ENCODE peak calls at places on chromosomes 13 and 19, in seven cellular contexts. One of them, this sample, is unnamed.

GRCh38 chr13:49821216-49821820 is 28.8 kb upstream of the KPNA3 start:
- DNase-seq in IMR-90: no peak
- DNase-seq in H9: no peak
- DNase-seq in upper lobe of right lung: no peak
- DNase-seq in uterus: no peak
- DNase-seq in HCT116: no peak
- DNase-seq in heart left ventricle: no peak
- DNase-seq in this sample: no peak

GRCh38 chr19:4980087-4980486 is 11.2 kb downstream of the KDM4B start:
- DNase-seq in IMR-90: no peak
- DNase-seq in H9: no peak
- DNase-seq in upper lobe of right lung: no peak
- DNase-seq in uterus: no peak
- DNase-seq in HCT116: no peak
- DNase-seq in heart left ventricle: no peak
- DNase-seq in this sample: no peak

GRCh38 chr19:5316138-5316537 is 24.5 kb downstream of the PTPRS start:
- DNase-seq in IMR-90: no peak
- DNase-seq in H9: no peak
- DNase-seq in upper lobe of right lung: no peak
- DNase-seq in uterus: no peak
- DNase-seq in HCT116: no peak
- DNase-seq in heart left ventricle: no peak
- DNase-seq in this sample: no peak

GRCh38 chr19:31674503-31675186 is 325.4 kb upstream of the TSHZ3 start:
- DNase-seq in IMR-90: peak; percentile 47
- DNase-seq in H9: no peak
- DNase-seq in upper lobe of right lung: no peak
- DNase-seq in uterus: no peak
- DNase-seq in HCT116: no peak
- DNase-seq in heart left ventricle: no peak
- DNase-seq in this sample: no peak

GRCh38 chr13:114285166-114285808 is 3.9 kb downstream of the UPF3A start:
- DNase-seq in IMR-90: peak; percentile 17
- DNase-seq in H9: no peak
- DNase-seq in upper lobe of right lung: no peak
- DNase-seq in uterus: no peak
- DNase-seq in HCT116: no peak
- DNase-seq in heart left ventricle: no peak
- DNase-seq in this sample: no peak

GRCh38 chr13:103539265-103539664 is 473.0 kb upstream of the SLC10A2 start:
- DNase-seq in IMR-90: no peak
- DNase-seq in H9: peak; percentile 37
- DNase-seq in upper lobe of right lung: peak; percentile 32
- DNase-seq in uterus: no peak
- DNase-seq in HCT116: no peak
- DNase-seq in heart left ventricle: peak; percentile 27
- DNase-seq in this sample: peak; percentile 11

GRCh38 chr13:46369506-46370268 is 17.4 kb downstream of the RUBCNL start:
- DNase-seq in IMR-90: peak; percentile 68
- DNase-seq in H9: no peak
- DNase-seq in upper lobe of right lung: no peak
- DNase-seq in uterus: no peak
- DNase-seq in HCT116: no peak
- DNase-seq in heart left ventricle: no peak
- DNase-seq in this sample: no peak

GRCh38 chr19:6988257-6988656 is 33.0 kb downstream of the MBD3L2B start:
- DNase-seq in IMR-90: no peak
- DNase-seq in H9: no peak
- DNase-seq in upper lobe of right lung: no peak
- DNase-seq in uterus: no peak
- DNase-seq in HCT116: no peak
- DNase-seq in heart left ventricle: no peak
- DNase-seq in this sample: no peak

GRCh38 chr13:41268764-41269163 is 5.4 kb upstream of the MTRF1 start:
- DNase-seq in IMR-90: peak; percentile 28
- DNase-seq in H9: no peak
- DNase-seq in upper lobe of right lung: no peak
- DNase-seq in uterus: no peak
- DNase-seq in HCT116: peak; percentile 53
- DNase-seq in heart left ventricle: no peak
- DNase-seq in this sample: no peak

GRCh38 chr13:114047358-114047881 is 73.5 kb upstream of the C13orf46 start:
- DNase-seq in IMR-90: peak; percentile 43
- DNase-seq in H9: no peak
- DNase-seq in upper lobe of right lung: no peak
- DNase-seq in uterus: peak; percentile 61
- DNase-seq in HCT116: no peak
- DNase-seq in heart left ventricle: no peak
- DNase-seq in this sample: no peak

GRCh38 chr13:90839061-90839460 is 508.4 kb upstream of the MIR17HG start:
- DNase-seq in IMR-90: no peak
- DNase-seq in H9: no peak
- DNase-seq in upper lobe of right lung: no peak
- DNase-seq in uterus: no peak
- DNase-seq in HCT116: no peak
- DNase-seq in heart left ventricle: no peak
- DNase-seq in this sample: no peak

GRCh38 chr19:18562086-18562485 is 4.4 kb downstream of the KXD1 start:
- DNase-seq in IMR-90: no peak
- DNase-seq in H9: no peak
- DNase-seq in upper lobe of right lung: no peak
- DNase-seq in uterus: no peak
- DNase-seq in HCT116: no peak
- DNase-seq in heart left ventricle: peak; percentile 57
- DNase-seq in this sample: peak; percentile 64

GRCh38 chr19:55067869-55068268 is 4.9 kb upstream of the RDH13 start:
- DNase-seq in IMR-90: no peak
- DNase-seq in H9: no peak
- DNase-seq in upper lobe of right lung: no peak
- DNase-seq in uterus: no peak
- DNase-seq in HCT116: no peak
- DNase-seq in heart left ventricle: no peak
- DNase-seq in this sample: no peak

GRCh38 chr13:73835138-73835721 is 299.0 kb downstream of the KLF12 start:
- DNase-seq in IMR-90: peak; percentile 56
- DNase-seq in H9: no peak
- DNase-seq in upper lobe of right lung: no peak
- DNase-seq in uterus: no peak
- DNase-seq in HCT116: peak; percentile 22
- DNase-seq in heart left ventricle: no peak
- DNase-seq in this sample: no peak

GRCh38 chr13:49319555-49320350 is 72.0 kb downstream of the CDADC1 start:
- DNase-seq in IMR-90: peak; percentile 74
- DNase-seq in H9: no peak
- DNase-seq in upper lobe of right lung: no peak
- DNase-seq in uterus: no peak
- DNase-seq in HCT116: no peak
- DNase-seq in heart left ventricle: no peak
- DNase-seq in this sample: no peak

GRCh38 chr13:113856716-113857065 is 7.2 kb downstream of the GAS6 start:
- DNase-seq in IMR-90: peak; percentile 78
- DNase-seq in H9: peak; percentile 20
- DNase-seq in upper lobe of right lung: no peak
- DNase-seq in uterus: peak; percentile 30
- DNase-seq in HCT116: no peak
- DNase-seq in heart left ventricle: peak; percentile 69
- DNase-seq in this sample: peak; percentile 18

GRCh38 chr19:56107626-56108351 is 13.3 kb downstream of the ZNF787 start:
- DNase-seq in IMR-90: no peak
- DNase-seq in H9: no peak
- DNase-seq in upper lobe of right lung: no peak
- DNase-seq in uterus: no peak
- DNase-seq in HCT116: no peak
- DNase-seq in heart left ventricle: no peak
- DNase-seq in this sample: no peak

GRCh38 chr13:21831654-21832324 is 160.9 kb downstream of the FGF9 start:
- DNase-seq in IMR-90: no peak
- DNase-seq in H9: no peak
- DNase-seq in upper lobe of right lung: no peak
- DNase-seq in uterus: no peak
- DNase-seq in HCT116: no peak
- DNase-seq in heart left ventricle: no peak
- DNase-seq in this sample: no peak

GRCh38 chr19:42096255-42096837 is 20.4 kb downstream of the ZNF574 start:
- DNase-seq in IMR-90: no peak
- DNase-seq in H9: no peak
- DNase-seq in upper lobe of right lung: no peak
- DNase-seq in uterus: no peak
- DNase-seq in HCT116: no peak
- DNase-seq in heart left ventricle: no peak
- DNase-seq in this sample: no peak

GRCh38 chr19:37007587-37008220 is 70.5 kb upstream of the ZNF420 start:
- DNase-seq in IMR-90: no peak
- DNase-seq in H9: no peak
- DNase-seq in upper lobe of right lung: peak; percentile 79
- DNase-seq in uterus: peak; percentile 23
- DNase-seq in HCT116: no peak
- DNase-seq in heart left ventricle: peak; percentile 88
- DNase-seq in this sample: peak; percentile 87

GRCh38 chr19:50817941-50818858 is 5.4 kb downstream of the KLK1 start:
- DNase-seq in IMR-90: no peak
- DNase-seq in H9: peak; percentile 94
- DNase-seq in upper lobe of right lung: peak; percentile 73
- DNase-seq in uterus: no peak
- DNase-seq in HCT116: peak; percentile 48
- DNase-seq in heart left ventricle: peak; percentile 52
- DNase-seq in this sample: peak; percentile 48

GRCh38 chr13:112943309-112944125 is 25.5 kb upstream of the MCF2L start:
- DNase-seq in IMR-90: peak; percentile 4
- DNase-seq in H9: peak; percentile 63
- DNase-seq in upper lobe of right lung: peak; percentile 83
- DNase-seq in uterus: peak; percentile 21
- DNase-seq in HCT116: no peak
- DNase-seq in heart left ventricle: peak; percentile 61
- DNase-seq in this sample: peak; percentile 24

GRCh38 chr13:98977568-98978270 is at the start of gene DOCK9:
- DNase-seq in IMR-90: peak; percentile 65
- DNase-seq in H9: peak; percentile 63
- DNase-seq in upper lobe of right lung: peak; percentile 69
- DNase-seq in uterus: peak; percentile 39
- DNase-seq in HCT116: no peak
- DNase-seq in heart left ventricle: peak; percentile 78
- DNase-seq in this sample: peak; percentile 77

GRCh38 chr13:109971006-109971744 is 184.8 kb upstream of the IRS2 start:
- DNase-seq in IMR-90: no peak
- DNase-seq in H9: no peak
- DNase-seq in upper lobe of right lung: no peak
- DNase-seq in uterus: no peak
- DNase-seq in HCT116: no peak
- DNase-seq in heart left ventricle: peak; percentile 60
- DNase-seq in this sample: peak; percentile 30

GRCh38 chr19:43372462-43372861 is 19.0 kb downstream of the CD177 start:
- DNase-seq in IMR-90: peak; percentile 24
- DNase-seq in H9: no peak
- DNase-seq in upper lobe of right lung: no peak
- DNase-seq in uterus: no peak
- DNase-seq in HCT116: no peak
- DNase-seq in heart left ventricle: no peak
- DNase-seq in this sample: no peak

GRCh38 chr13:52736891-52737290 is 2.7 kb downstream of the CNMD start:
- DNase-seq in IMR-90: no peak
- DNase-seq in H9: no peak
- DNase-seq in upper lobe of right lung: no peak
- DNase-seq in uterus: no peak
- DNase-seq in HCT116: no peak
- DNase-seq in heart left ventricle: no peak
- DNase-seq in this sample: no peak

GRCh38 chr13:110555601-110556223 is 5.8 kb downstream of the RAB20 start:
- DNase-seq in IMR-90: no peak
- DNase-seq in H9: no peak
- DNase-seq in upper lobe of right lung: no peak
- DNase-seq in uterus: no peak
- DNase-seq in HCT116: no peak
- DNase-seq in heart left ventricle: no peak
- DNase-seq in this sample: no peak

DNA sequence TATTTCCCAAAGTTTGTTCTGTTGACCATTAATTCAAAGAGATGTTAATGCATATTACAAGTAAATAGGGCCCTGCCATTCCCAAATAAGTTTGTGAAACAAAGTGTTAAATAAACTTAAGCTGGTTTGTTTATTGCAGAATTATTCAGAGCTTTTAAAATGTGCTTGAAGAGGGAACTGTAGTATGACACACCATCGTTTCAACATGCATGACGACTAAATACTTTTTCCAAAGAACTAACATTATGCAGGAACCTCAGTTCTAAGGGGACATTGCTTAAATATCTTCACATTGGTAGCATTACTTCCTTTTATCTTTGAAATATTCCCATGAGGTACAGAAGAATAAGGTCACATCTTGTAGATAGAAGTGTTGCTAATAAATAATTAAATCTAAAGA is 14.6 kb downstream of the LHFPL6 start:
- DNase-seq in IMR-90: peak; percentile 54
- DNase-seq in H9: no peak
- DNase-seq in upper lobe of right lung: no peak
- DNase-seq in uterus: no peak
- DNase-seq in HCT116: no peak
- DNase-seq in heart left ventricle: no peak
- DNase-seq in this sample: no peak
- H3K4me1 ChIP-seq in IMR-90: peaks cover 10% of the 10 kb centered on the region
- H3K4me1 ChIP-seq in H9: no peaks in the 10 kb centered on the region
- H3K4me1 ChIP-seq in upper lobe of right lung: no peaks in the 10 kb centered on the region
- H3K4me1 ChIP-seq in uterus: no peaks in the 10 kb centered on the region
- H3K4me1 ChIP-seq in HCT116: no peaks in the 10 kb centered on the region
- H3K4me1 ChIP-seq in heart left ventricle: peaks cover 2% of the 10 kb centered on the region
- H3K4me1 ChIP-seq in this sample: peaks cover 17% of the 10 kb centered on the region

GRCh38 chr13:25409938-25410337 is 38.2 kb downstream of the ATP8A2 start:
- DNase-seq in IMR-90: no peak
- DNase-seq in H9: no peak
- DNase-seq in upper lobe of right lung: no peak
- DNase-seq in uterus: no peak
- DNase-seq in HCT116: no peak
- DNase-seq in heart left ventricle: no peak
- DNase-seq in this sample: no peak

GRCh38 chr13:25401958-25402357 is 30.2 kb downstream of the ATP8A2 start:
- DNase-seq in IMR-90: no peak
- DNase-seq in H9: no peak
- DNase-seq in upper lobe of right lung: no peak
- DNase-seq in uterus: no peak
- DNase-seq in HCT116: no peak
- DNase-seq in heart left ventricle: no peak
- DNase-seq in this sample: no peak

GRCh38 chr13:25406377-25406776 is 34.6 kb downstream of the ATP8A2 start:
- DNase-seq in IMR-90: no peak
- DNase-seq in H9: peak; percentile 39
- DNase-seq in upper lobe of right lung: no peak
- DNase-seq in uterus: no peak
- DNase-seq in HCT116: peak; percentile 8
- DNase-seq in heart left ventricle: no peak
- DNase-seq in this sample: no peak
- TF ChIP-seq CTCF in IMR-90: no peak
- TF ChIP-seq CTCF in H9: peak; percentile 55
- TF ChIP-seq CTCF in upper lobe of right lung: no peak
- TF ChIP-seq CTCF in uterus: no peak
- TF ChIP-seq CTCF in HCT116: peak; percentile 31
- TF ChIP-seq CTCF in heart left ventricle: no peak
- TF ChIP-seq CTCF in this sample: no peak

GRCh38 chr19:12841094-12841493 is 2.8 kb downstream of the MAST1 start:
- DNase-seq in IMR-90: peak; percentile 20
- DNase-seq in H9: peak; percentile 98
- DNase-seq in upper lobe of right lung: peak; percentile 69
- DNase-seq in uterus: no peak
- DNase-seq in HCT116: no peak
- DNase-seq in heart left ventricle: no peak
- DNase-seq in this sample: no peak
- H3K27ac ChIP-seq in IMR-90: no peak overlapping the region
- H3K27ac ChIP-seq in H9: no peak overlapping the region
- H3K27ac ChIP-seq in upper lobe of right lung: no peak overlapping the region
- H3K27ac ChIP-seq in uterus: no peak overlapping the region
- H3K27ac ChIP-seq in HCT116: no peak overlapping the region
- H3K27ac ChIP-seq in heart left ventricle: no peak overlapping the region
- H3K27ac ChIP-seq in this sample: no peak overlapping the region

GRCh38 chr19:17078920-17079709 is 3.5 kb downstream of the MYO9B start:
- DNase-seq in IMR-90: peak; percentile 31
- DNase-seq in H9: no peak
- DNase-seq in upper lobe of right lung: no peak
- DNase-seq in uterus: no peak
- DNase-seq in HCT116: no peak
- DNase-seq in heart left ventricle: no peak
- DNase-seq in this sample: no peak
- H3K4me1 ChIP-seq in IMR-90: peaks cover 22% of the 10 kb centered on the region
- H3K4me1 ChIP-seq in H9: peaks cover 6% of the 10 kb centered on the region
- H3K4me1 ChIP-seq in upper lobe of right lung: peaks cover 62% of the 10 kb centered on the region
- H3K4me1 ChIP-seq in uterus: peaks cover 22% of the 10 kb centered on the region
- H3K4me1 ChIP-seq in HCT116: peaks cover 16% of the 10 kb centered on the region
- H3K4me1 ChIP-seq in heart left ventricle: peaks cover 31% of the 10 kb centered on the region
- H3K4me1 ChIP-seq in this sample: peaks cover 61% of the 10 kb centered on the region

This sample was measured in heart right ventricle.